ENCODE peak calls at places on chromosomes 7 and 10, in six cellular contexts. U, D, S, J, T and C are unnamed samples.

GRCh38 chr10:79445217-79445707 is at the start of gene ZCCHC24:
- DNase-seq in U (no peak), D (no peak), S (peak), J (peak), T (no peak), C (peak)

GRCh38 chr10:7046615-7047014 is 364.2 kb downstream of the SFMBT2 start:
- DNase-seq in U (no peak), D (no peak), S (no peak), J (no peak), T (no peak), C (no peak)

GRCh38 chr10:44891721-44892120 is 19.4 kb upstream of the TMEM72 start:
- DNase-seq in U (no peak), D (no peak), S (no peak), J (no peak), T (no peak), C (no peak)

GRCh38 chr10:129894721-129895120 is 69.4 kb downstream of the EBF3 start:
- DNase-seq in U (no peak), D (no peak), S (no peak), J (no peak), T (no peak), C (peak)

GRCh38 chr10:132421377-132422168 is 24.6 kb downstream of the PWWP2B start:
- DNase-seq in U (no peak), D (peak), S (peak), J (peak), T (no peak), C (no peak)

GRCh38 chr7:117259626-117260025 is 63.2 kb downstream of the WNT2 start:
- DNase-seq in U (no peak), D (peak), S (peak), J (peak), T (no peak), C (no peak)

GRCh38 chr7:5500056-5500776 is 76.6 kb upstream of the TNRC18 start:
- DNase-seq in U (no peak), D (peak), S (no peak), J (no peak), T (no peak), C (no peak)

GRCh38 chr10:89426230-89426868 is 12.0 kb downstream of the IFIT5 start:
- DNase-seq in U (peak), D (peak), S (peak), J (peak), T (no peak), C (no peak)

GRCh38 chr10:125161570-125162139 is 1.3 kb upstream of the CTBP2 start:
- DNase-seq in U (no peak), D (peak), S (peak), J (peak), T (no peak), C (no peak)

GRCh38 chr10:35635576-35635975 is 6.5 kb downstream of the FZD8 start:
- DNase-seq in U (peak), D (peak), S (peak), J (peak), T (peak), C (peak)

GRCh38 chr7:87147500-87147899 is 4.8 kb upstream of the DMTF1 start:
- DNase-seq in U (no peak), D (no peak), S (no peak), J (no peak), T (no peak), C (no peak)

GRCh38 chr7:28739826-28740225 is 218.3 kb downstream of the TRIL start:
- DNase-seq in U (peak), D (no peak), S (no peak), J (no peak), T (no peak), C (no peak)

GRCh38 chr10:133397938-133398337 is 4.0 kb downstream of the MTG1 start:
- DNase-seq in U (no peak), D (peak), S (no peak), J (no peak), T (no peak), C (no peak)

GRCh38 chr7:50560865-50561351 is 4.3 kb downstream of the DDC start:
- DNase-seq in U (no peak), D (no peak), S (no peak), J (no peak), T (no peak), C (no peak)

GRCh38 chr10:100781145-100781665 is 35.8 kb downstream of the PAX2 start:
- DNase-seq in U (no peak), D (no peak), S (no peak), J (no peak), T (no peak), C (no peak)

GRCh38 chr7:131238260-131238940 is 89.3 kb upstream of the MKLN1 start:
- DNase-seq in U (no peak), D (peak), S (peak), J (peak), T (no peak), C (no peak)

GRCh38 chr10:103542764-103543616 is 49.5 kb downstream of the NEURL1 start:
- DNase-seq in U (peak), D (peak), S (peak), J (peak), T (no peak), C (peak)

GRCh38 chr7:41956276-41956675 is 253.4 kb upstream of the INHBA start:
- DNase-seq in U (no peak), D (no peak), S (no peak), J (no peak), T (no peak), C (no peak)

GRCh38 chr7:66256281-66256680 is 51.1 kb downstream of the TPST1 start:
- DNase-seq in U (no peak), D (no peak), S (no peak), J (no peak), T (no peak), C (no peak)

GRCh38 chr7:66255533-66256100 is 50.5 kb downstream of the TPST1 start:
- DNase-seq in U (no peak), D (peak), S (peak), J (no peak), T (no peak), C (no peak)

GRCh38 chr7:66257481-66257880 is 52.3 kb downstream of the TPST1 start:
- DNase-seq in U (no peak), D (no peak), S (no peak), J (peak), T (no peak), C (no peak)

GRCh38 chr7:66261941-66262340 is 56.8 kb downstream of the TPST1 start:
- DNase-seq in U (no peak), D (no peak), S (no peak), J (no peak), T (no peak), C (no peak)

GRCh38 chr7:66258409-66258808 is 53.3 kb downstream of the TPST1 start:
- DNase-seq in U (no peak), D (no peak), S (no peak), J (no peak), T (no peak), C (no peak)
- H3K23ac ChIP-seq in U (no peak), D (no peak), S (no peak), J (no peak), T (no peak), C (no peak)

DNA sequence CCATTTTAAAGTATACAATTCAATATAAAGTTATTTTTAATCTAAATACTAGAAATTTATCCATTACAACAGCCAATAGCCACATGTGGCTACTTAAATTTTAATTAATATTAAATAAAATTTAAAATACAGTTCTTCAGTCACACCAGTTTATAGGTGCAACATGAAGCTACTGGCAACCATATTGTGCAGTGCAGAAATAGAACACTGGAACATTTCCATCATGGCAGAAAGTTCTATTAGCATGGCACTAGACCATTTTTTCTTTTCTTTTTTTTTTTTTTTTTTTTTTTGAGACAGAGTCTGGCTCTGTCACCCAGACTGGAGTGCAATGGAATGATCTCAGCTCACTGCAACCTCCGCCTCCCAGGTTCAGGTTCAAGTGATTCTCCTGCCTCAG is 5.2 kb upstream of the ASCC1 start:
- DNase-seq in U (no peak), D (no peak), S (no peak), J (no peak), T (no peak), C (no peak)
- H4K91ac ChIP-seq in U (no peak), D (no peak), S (no peak), J (no peak), T (no peak), C (no peak)

GRCh38 chr10:70232859-70233108 is 445 bp downstream of the PPA1 start:
- DNase-seq in U (no peak), D (no peak), S (no peak), J (no peak), T (no peak), C (no peak)

GRCh38 chr10:70232155-70232858 is 922 bp downstream of the PPA1 start:
- DNase-seq in U (peak), D (peak), S (peak), J (peak), T (peak), C (no peak)

GRCh38 chr10:70233939-70234300 is 691 bp upstream of the PPA1 start:
- DNase-seq in U (no peak), D (no peak), S (no peak), J (no peak), T (no peak), C (no peak)

GRCh38 chr10:70234668-70235447 is 1.6 kb upstream of the PPA1 start:
- DNase-seq in U (no peak), D (peak), S (peak), J (no peak), T (no peak), C (no peak)

GRCh38 chr10:70233109-70233938 is at the start of gene PPA1:
- DNase-seq in U (peak), D (peak), S (peak), J (peak), T (peak), C (peak)
- H3K23ac ChIP-seq in U (peak), D (peak), S (peak), J (no peak), T (no peak), C (no peak)

GRCh38 chr10:5975641-5976473 is 1.5 kb downstream of the IL15RA start:
- DNase-seq in U (no peak), D (peak), S (peak), J (peak), T (no peak), C (no peak)
- H4K91ac ChIP-seq in U (no peak), D (peak), S (no peak), J (no peak), T (peak), C (no peak)